ENCODE peak calls at places on chromosome 13, in five cellular contexts. One of them, this sample, is unnamed.

GRCh38 chr13:100828226-100828625 is 153.6 kb upstream of the TMTC4 start:
- DNase-seq in body of pancreas: no peak
- DNase-seq in endothelial cell of umbilical vein: no peak
- DNase-seq in heart left ventricle: no peak
- DNase-seq in uterus: no peak
- DNase-seq in this sample: no peak

GRCh38 chr13:79501538-79502232 is 20.7 kb downstream of the NDFIP2 start:
- DNase-seq in body of pancreas: no peak
- DNase-seq in endothelial cell of umbilical vein: no peak
- DNase-seq in heart left ventricle: no peak
- DNase-seq in uterus: no peak
- DNase-seq in this sample: no peak

GRCh38 chr13:78586706-78587105 is 16.6 kb downstream of the POU4F1 start:
- DNase-seq in body of pancreas: no peak
- DNase-seq in endothelial cell of umbilical vein: no peak
- DNase-seq in heart left ventricle: no peak
- DNase-seq in uterus: no peak
- DNase-seq in this sample: no peak

GRCh38 chr13:50341526-50341925 is 326.3 kb downstream of the KCNRG start:
- DNase-seq in body of pancreas: no peak
- DNase-seq in endothelial cell of umbilical vein: no peak
- DNase-seq in heart left ventricle: no peak
- DNase-seq in uterus: no peak
- DNase-seq in this sample: no peak

GRCh38 chr13:97977376-97977705 is 23.9 kb downstream of the IPO5 start:
- DNase-seq in body of pancreas: no peak
- DNase-seq in endothelial cell of umbilical vein: peak; percentile 53
- DNase-seq in heart left ventricle: no peak
- DNase-seq in uterus: no peak
- DNase-seq in this sample: no peak

GRCh38 chr13:33277946-33278345 is 7.6 kb downstream of the STARD13 start:
- DNase-seq in body of pancreas: no peak
- DNase-seq in endothelial cell of umbilical vein: no peak
- DNase-seq in heart left ventricle: no peak
- DNase-seq in uterus: no peak
- DNase-seq in this sample: no peak

GRCh38 chr13:50144473-50145160 is 129.4 kb downstream of the KCNRG start:
- DNase-seq in body of pancreas: no peak
- DNase-seq in endothelial cell of umbilical vein: no peak
- DNase-seq in heart left ventricle: no peak
- DNase-seq in uterus: no peak
- DNase-seq in this sample: no peak

GRCh38 chr13:112117955-112118302 is 51.0 kb downstream of the SOX1 start:
- DNase-seq in body of pancreas: no peak
- DNase-seq in endothelial cell of umbilical vein: no peak
- DNase-seq in heart left ventricle: no peak
- DNase-seq in uterus: no peak
- DNase-seq in this sample: no peak

GRCh38 chr13:52713894-52714293 is 25.7 kb downstream of the CNMD start:
- DNase-seq in body of pancreas: no peak
- DNase-seq in endothelial cell of umbilical vein: no peak
- DNase-seq in heart left ventricle: peak; percentile 66
- DNase-seq in uterus: no peak
- DNase-seq in this sample: no peak

GRCh38 chr13:43880930-43881329 is 1.2 kb downstream of the LACC1 start:
- DNase-seq in body of pancreas: no peak
- DNase-seq in endothelial cell of umbilical vein: no peak
- DNase-seq in heart left ventricle: no peak
- DNase-seq in uterus: no peak
- DNase-seq in this sample: no peak

GRCh38 chr13:25659091-25659502 is 287.3 kb downstream of the ATP8A2 start:
- DNase-seq in body of pancreas: no peak
- DNase-seq in endothelial cell of umbilical vein: no peak
- DNase-seq in heart left ventricle: no peak
- DNase-seq in uterus: no peak
- DNase-seq in this sample: no peak

DNA sequence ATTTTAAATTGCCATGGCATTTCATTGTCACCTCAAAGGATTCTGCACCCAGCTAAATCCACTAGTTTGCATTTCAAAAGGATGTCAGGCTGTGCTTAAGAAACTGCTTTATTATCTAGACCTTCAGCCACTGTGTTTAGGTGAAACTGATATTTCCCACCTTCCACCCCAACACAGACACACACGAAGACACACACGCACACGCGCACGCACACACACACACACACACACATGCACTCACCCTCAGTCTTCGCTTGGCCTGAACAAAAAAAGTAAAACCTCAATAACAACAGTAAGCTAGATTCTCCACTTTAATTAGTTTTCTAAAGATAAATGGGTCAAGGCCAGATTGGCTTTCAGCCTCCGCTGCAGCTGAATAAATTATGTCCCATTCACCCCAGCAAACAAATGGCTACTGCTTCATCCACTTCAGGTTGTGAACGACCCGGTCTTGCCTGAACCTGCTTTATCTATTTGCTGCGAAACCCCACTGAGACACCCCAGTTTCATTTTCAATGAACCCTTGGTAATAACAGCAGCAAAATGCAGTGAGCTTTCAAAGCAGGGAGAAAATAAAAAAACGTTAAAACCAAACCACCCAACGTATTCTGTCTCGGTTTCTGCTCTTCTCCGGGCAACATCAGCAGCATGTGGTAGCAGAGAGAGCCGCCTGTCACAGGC is 166.8 kb downstream of the DCT start:
- DNase-seq in body of pancreas: no peak
- DNase-seq in endothelial cell of umbilical vein: no peak
- DNase-seq in heart left ventricle: no peak
- DNase-seq in uterus: no peak
- DNase-seq in this sample: no peak
- TF ChIP-seq POLR2A in body of pancreas: no peak
- TF ChIP-seq POLR2A in endothelial cell of umbilical vein: no peak
- TF ChIP-seq POLR2A in heart left ventricle: no peak
- TF ChIP-seq POLR2A in uterus: no peak
- TF ChIP-seq POLR2A in this sample: no peak

DNA sequence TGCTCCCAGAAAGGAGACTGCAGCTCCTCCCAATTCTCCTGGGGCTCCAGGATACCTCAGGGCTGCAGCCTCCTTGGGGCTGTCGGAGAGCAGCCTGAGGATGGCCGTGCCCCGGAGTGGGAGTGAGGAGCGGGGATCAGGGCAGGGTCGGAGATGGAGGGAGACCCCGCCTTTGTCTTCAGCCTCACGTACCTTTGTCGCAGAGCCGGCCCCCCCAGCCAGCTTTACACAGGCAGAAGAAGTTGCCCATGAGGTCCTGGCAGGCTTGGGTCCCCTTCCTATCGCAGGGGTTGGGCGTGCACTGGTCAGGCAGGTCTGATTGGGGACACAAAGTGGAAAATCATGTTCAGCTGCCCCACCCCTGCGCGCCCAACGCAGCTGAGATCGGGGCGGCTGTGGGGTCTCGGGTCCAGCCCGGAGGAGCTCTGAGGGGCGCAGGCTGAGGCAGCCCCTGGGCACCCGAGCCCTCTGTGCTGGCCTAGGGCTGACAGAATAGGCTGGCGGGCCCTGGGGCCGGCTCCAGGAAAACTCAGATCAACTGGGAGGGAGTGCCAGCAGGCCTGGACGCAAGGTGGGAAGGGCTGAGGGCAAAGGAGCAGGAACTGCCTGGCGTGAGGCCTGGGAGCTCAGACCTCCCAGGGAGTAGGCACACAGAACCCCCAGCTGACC is 24.2 kb downstream of the GAS6 start:
- DNase-seq in body of pancreas: peak; percentile 50
- DNase-seq in endothelial cell of umbilical vein: no peak
- DNase-seq in heart left ventricle: peak; percentile 73
- DNase-seq in uterus: no peak
- DNase-seq in this sample: peak; percentile 12
- TF ChIP-seq POLR2A in body of pancreas: no peak
- TF ChIP-seq POLR2A in endothelial cell of umbilical vein: no peak
- TF ChIP-seq POLR2A in heart left ventricle: no peak
- TF ChIP-seq POLR2A in uterus: no peak
- TF ChIP-seq POLR2A in this sample: no peak

GRCh38 chr13:113122571-113123225 is at the start of gene F10:
- DNase-seq in body of pancreas: peak; percentile 51
- DNase-seq in endothelial cell of umbilical vein: no peak
- DNase-seq in heart left ventricle: peak; percentile 81
- DNase-seq in uterus: peak; percentile 70
- DNase-seq in this sample: peak; percentile 80
- TF ChIP-seq POLR2A in body of pancreas: no peak
- TF ChIP-seq POLR2A in endothelial cell of umbilical vein: no peak
- TF ChIP-seq POLR2A in heart left ventricle: no peak
- TF ChIP-seq POLR2A in uterus: peak; percentile 35
- TF ChIP-seq POLR2A in this sample: peak; percentile 54

DNA sequence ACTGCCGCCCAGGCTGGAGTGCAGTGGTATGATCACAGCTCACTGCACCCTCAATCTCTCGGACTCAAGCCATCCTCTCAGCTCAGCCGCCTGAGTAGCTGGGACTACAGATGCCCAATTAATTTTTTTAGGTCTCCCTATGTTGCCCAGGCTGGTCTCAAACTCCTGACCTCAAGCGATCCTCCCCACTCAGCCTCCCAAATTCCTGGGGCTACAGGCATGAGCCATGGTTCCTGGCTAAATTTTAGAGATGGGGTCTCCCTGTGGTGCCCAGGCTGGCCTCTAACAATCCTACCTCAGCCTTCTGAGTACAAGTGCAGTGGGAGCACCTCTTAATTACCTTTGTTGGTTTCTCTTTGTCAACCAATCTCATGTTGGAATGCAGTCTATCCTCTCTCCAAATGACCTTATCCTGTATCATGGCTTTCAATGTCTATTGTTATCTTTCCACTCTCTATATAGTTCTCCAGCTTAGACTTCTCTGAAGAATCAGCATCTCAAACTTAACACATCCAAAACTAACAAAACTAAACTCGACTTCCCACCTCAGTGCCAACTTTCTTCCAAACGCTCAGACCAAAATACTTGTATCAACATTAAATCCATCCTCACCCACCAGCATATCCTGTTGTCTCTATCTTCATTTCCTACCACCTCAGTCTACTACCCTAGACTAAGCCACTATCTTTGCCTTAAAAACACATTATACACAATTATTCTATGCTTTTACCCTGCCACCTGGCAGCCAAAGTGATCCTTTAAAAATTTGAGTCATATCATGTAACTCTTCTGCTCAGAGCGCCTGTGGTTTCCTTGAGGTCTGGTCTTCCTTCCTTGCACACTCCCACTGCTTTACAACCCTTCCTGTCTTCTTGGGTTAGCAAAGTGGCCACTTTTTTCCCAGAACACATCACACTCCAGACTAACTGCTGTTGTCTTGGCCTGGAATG is 6.7 kb downstream of the TPT1 start:
- DNase-seq in body of pancreas: no peak
- DNase-seq in endothelial cell of umbilical vein: peak; percentile 45
- DNase-seq in heart left ventricle: no peak
- DNase-seq in uterus: no peak
- DNase-seq in this sample: no peak
- TF ChIP-seq POLR2A in body of pancreas: no peak
- TF ChIP-seq POLR2A in endothelial cell of umbilical vein: peak; percentile 9
- TF ChIP-seq POLR2A in heart left ventricle: no peak
- TF ChIP-seq POLR2A in uterus: no peak
- TF ChIP-seq POLR2A in this sample: no peak

GRCh38 chr13:36819064-36819810 is at the start of gene RFXAP:
- DNase-seq in body of pancreas: peak; percentile 89
- DNase-seq in endothelial cell of umbilical vein: peak; percentile 88
- DNase-seq in heart left ventricle: peak; percentile 97
- DNase-seq in uterus: peak; percentile 90
- DNase-seq in this sample: peak; percentile 87
- TF ChIP-seq POLR2A in body of pancreas: peak; percentile 38
- TF ChIP-seq POLR2A in endothelial cell of umbilical vein: peak; percentile 48
- TF ChIP-seq POLR2A in heart left ventricle: no peak
- TF ChIP-seq POLR2A in uterus: peak; percentile 65
- TF ChIP-seq POLR2A in this sample: peak; percentile 54

GRCh38 chr13:20348018-20348417 is 115.9 kb upstream of the GJB6 start:
- DNase-seq in body of pancreas: no peak
- DNase-seq in endothelial cell of umbilical vein: no peak
- DNase-seq in heart left ventricle: no peak
- DNase-seq in uterus: no peak
- DNase-seq in this sample: no peak
- TF ChIP-seq POLR2A in body of pancreas: no peak
- TF ChIP-seq POLR2A in endothelial cell of umbilical vein: no peak
- TF ChIP-seq POLR2A in heart left ventricle: no peak
- TF ChIP-seq POLR2A in uterus: no peak
- TF ChIP-seq POLR2A in this sample: no peak

This sample was measured in ovary.